ENCODE peak calls at places on chromosome 14, in eight cellular contexts. One of them, this sample, is unnamed.

GRCh38 chr14:104633276-104633861 is 28.8 kb upstream of the TMEM179 start:
- DNase-seq in ACHN: no peak
- DNase-seq in Calu3: no peak
- DNase-seq in anterior cingulate cortex: peak
- DNase-seq in WTC11: no peak
- DNase-seq in substantia nigra: peak
- DNase-seq in brain microvascular endothelial cell: no peak
- DNase-seq in activated CD4-positive, CD25-positive, alpha-beta regulatory T cell treated with anti-CD3 and anti-CD28 coated beads, Interleukin-2, amount 50 U/mL, for 72 hours: no peak
- DNase-seq in this sample: no peak

GRCh38 chr14:105093426-105094192 is 28.4 kb upstream of the GPR132 start:
- DNase-seq in ACHN: peak
- DNase-seq in Calu3: peak
- DNase-seq in anterior cingulate cortex: peak
- DNase-seq in WTC11: peak
- DNase-seq in substantia nigra: no peak
- DNase-seq in brain microvascular endothelial cell: peak
- DNase-seq in activated CD4-positive, CD25-positive, alpha-beta regulatory T cell treated with anti-CD3 and anti-CD28 coated beads, Interleukin-2, amount 50 U/mL, for 72 hours: peak
- DNase-seq in this sample: peak

GRCh38 chr14:61346221-61346620 is 24.8 kb downstream of the PRKCH start:
- DNase-seq in ACHN: no peak
- DNase-seq in Calu3: no peak
- DNase-seq in anterior cingulate cortex: no peak
- DNase-seq in WTC11: no peak
- DNase-seq in substantia nigra: no peak
- DNase-seq in brain microvascular endothelial cell: no peak
- DNase-seq in activated CD4-positive, CD25-positive, alpha-beta regulatory T cell treated with anti-CD3 and anti-CD28 coated beads, Interleukin-2, amount 50 U/mL, for 72 hours: no peak
- DNase-seq in this sample: no peak

GRCh38 chr14:68181395-68182326 is 362.1 kb downstream of the RAD51B start:
- DNase-seq in ACHN: peak
- DNase-seq in Calu3: no peak
- DNase-seq in anterior cingulate cortex: no peak
- DNase-seq in WTC11: no peak
- DNase-seq in substantia nigra: no peak
- DNase-seq in brain microvascular endothelial cell: no peak
- DNase-seq in activated CD4-positive, CD25-positive, alpha-beta regulatory T cell treated with anti-CD3 and anti-CD28 coated beads, Interleukin-2, amount 50 U/mL, for 72 hours: no peak
- DNase-seq in this sample: no peak

GRCh38 chr14:35949933-35950332 is 123.8 kb downstream of the BRMS1L start:
- DNase-seq in ACHN: no peak
- DNase-seq in Calu3: peak
- DNase-seq in anterior cingulate cortex: no peak
- DNase-seq in WTC11: no peak
- DNase-seq in substantia nigra: no peak
- DNase-seq in brain microvascular endothelial cell: no peak
- DNase-seq in activated CD4-positive, CD25-positive, alpha-beta regulatory T cell treated with anti-CD3 and anti-CD28 coated beads, Interleukin-2, amount 50 U/mL, for 72 hours: no peak
- DNase-seq in this sample: no peak

GRCh38 chr14:58942516-58942915 is 246.0 kb upstream of the DAAM1 start:
- DNase-seq in ACHN: no peak
- DNase-seq in Calu3: no peak
- DNase-seq in anterior cingulate cortex: no peak
- DNase-seq in WTC11: no peak
- DNase-seq in substantia nigra: no peak
- DNase-seq in brain microvascular endothelial cell: no peak
- DNase-seq in activated CD4-positive, CD25-positive, alpha-beta regulatory T cell treated with anti-CD3 and anti-CD28 coated beads, Interleukin-2, amount 50 U/mL, for 72 hours: no peak
- DNase-seq in this sample: no peak

GRCh38 chr14:93219103-93219726 is 12.2 kb downstream of the UBR7 start:
- DNase-seq in ACHN: peak
- DNase-seq in Calu3: peak
- DNase-seq in anterior cingulate cortex: no peak
- DNase-seq in WTC11: peak
- DNase-seq in substantia nigra: no peak
- DNase-seq in brain microvascular endothelial cell: peak
- DNase-seq in activated CD4-positive, CD25-positive, alpha-beta regulatory T cell treated with anti-CD3 and anti-CD28 coated beads, Interleukin-2, amount 50 U/mL, for 72 hours: no peak
- DNase-seq in this sample: peak

GRCh38 chr14:68627868-68628604 is 164.8 kb downstream of the ZFP36L1 start:
- DNase-seq in ACHN: no peak
- DNase-seq in Calu3: peak
- DNase-seq in anterior cingulate cortex: peak
- DNase-seq in WTC11: peak
- DNase-seq in substantia nigra: peak
- DNase-seq in brain microvascular endothelial cell: no peak
- DNase-seq in activated CD4-positive, CD25-positive, alpha-beta regulatory T cell treated with anti-CD3 and anti-CD28 coated beads, Interleukin-2, amount 50 U/mL, for 72 hours: peak
- DNase-seq in this sample: peak

GRCh38 chr14:54650331-54651017 is 83.5 kb downstream of the SAMD4A start:
- DNase-seq in ACHN: peak
- DNase-seq in Calu3: no peak
- DNase-seq in anterior cingulate cortex: no peak
- DNase-seq in WTC11: no peak
- DNase-seq in substantia nigra: peak
- DNase-seq in brain microvascular endothelial cell: peak
- DNase-seq in activated CD4-positive, CD25-positive, alpha-beta regulatory T cell treated with anti-CD3 and anti-CD28 coated beads, Interleukin-2, amount 50 U/mL, for 72 hours: no peak
- DNase-seq in this sample: no peak

GRCh38 chr14:22449612-22449930 is 139.5 kb downstream of the DAD1 start:
- DNase-seq in ACHN: no peak
- DNase-seq in Calu3: no peak
- DNase-seq in anterior cingulate cortex: no peak
- DNase-seq in WTC11: no peak
- DNase-seq in substantia nigra: no peak
- DNase-seq in brain microvascular endothelial cell: no peak
- DNase-seq in activated CD4-positive, CD25-positive, alpha-beta regulatory T cell treated with anti-CD3 and anti-CD28 coated beads, Interleukin-2, amount 50 U/mL, for 72 hours: no peak
- DNase-seq in this sample: no peak

GRCh38 chr14:74683406-74683805 is 29.5 kb downstream of the AREL1 start:
- DNase-seq in ACHN: no peak
- DNase-seq in Calu3: no peak
- DNase-seq in anterior cingulate cortex: no peak
- DNase-seq in WTC11: no peak
- DNase-seq in substantia nigra: no peak
- DNase-seq in brain microvascular endothelial cell: no peak
- DNase-seq in activated CD4-positive, CD25-positive, alpha-beta regulatory T cell treated with anti-CD3 and anti-CD28 coated beads, Interleukin-2, amount 50 U/mL, for 72 hours: no peak
- DNase-seq in this sample: no peak

GRCh38 chr14:68610251-68610793 is 182.5 kb downstream of the ZFP36L1 start:
- DNase-seq in ACHN: no peak
- DNase-seq in Calu3: no peak
- DNase-seq in anterior cingulate cortex: no peak
- DNase-seq in WTC11: no peak
- DNase-seq in substantia nigra: no peak
- DNase-seq in brain microvascular endothelial cell: no peak
- DNase-seq in activated CD4-positive, CD25-positive, alpha-beta regulatory T cell treated with anti-CD3 and anti-CD28 coated beads, Interleukin-2, amount 50 U/mL, for 72 hours: no peak
- DNase-seq in this sample: no peak

GRCh38 chr14:86533834-86534233 is 1003.9 kb downstream of the FLRT2 start:
- DNase-seq in ACHN: no peak
- DNase-seq in Calu3: no peak
- DNase-seq in anterior cingulate cortex: no peak
- DNase-seq in WTC11: no peak
- DNase-seq in substantia nigra: no peak
- DNase-seq in brain microvascular endothelial cell: no peak
- DNase-seq in activated CD4-positive, CD25-positive, alpha-beta regulatory T cell treated with anti-CD3 and anti-CD28 coated beads, Interleukin-2, amount 50 U/mL, for 72 hours: no peak
- DNase-seq in this sample: no peak

This sample was measured in iPS-NIHi11.